ENCODE peak calls at places on chromosomes 2 and 18, in ten cellular contexts. S is ovary, J is fibroblast of the aortic adventitia, W is hepatocyte, R is brain microvascular endothelial cell, C is fibroblast of mammary gland, V is choroid plexus epithelial cell, P is WTC11, A is D721Med, Z is prostate gland. I is an unnamed sample.

GRCh38 chr2:11129598-11130449 is 25.4 kb upstream of the SLC66A3 start:
- DNase-seq in Z (peak), S (peak), P (peak), J (no peak), V (peak), C (no peak), A (peak), W (peak), R (no peak), I (no peak)

GRCh38 chr2:59585657-59586056 is 967.8 kb downstream of the BCL11A start:
- DNase-seq in A (no peak), J (no peak), C (no peak), P (no peak), W (peak), R (no peak), S (no peak), Z (no peak), V (no peak), I (no peak)

GRCh38 chr2:200383380-200384110 is 77.1 kb downstream of the SPATS2L start:
- DNase-seq in S (peak), P (no peak), C (peak), V (peak), Z (no peak), J (peak), A (no peak), W (no peak), R (no peak), I (peak)

GRCh38 chr2:27021253-27021801 is 11.4 kb upstream of the TMEM214 start:
- DNase-seq in R (no peak), V (peak), J (peak), C (no peak), Z (peak), S (no peak), A (no peak), W (no peak), P (no peak), I (no peak)

GRCh38 chr2:211939177-211939576 is 599.4 kb downstream of the ERBB4 start:
- DNase-seq in V (no peak), P (no peak), S (no peak), Z (no peak), W (no peak), A (no peak), R (no peak), J (no peak), C (no peak), I (no peak)

GRCh38 chr2:73877071-73877802 is 15.6 kb upstream of the ACTG2 start:
- DNase-seq in A (no peak), V (no peak), Z (peak), W (no peak), R (no peak), J (no peak), P (no peak), C (no peak), S (no peak), I (no peak)

GRCh38 chr2:128316777-128317185 is 1.9 kb downstream of the HS6ST1 start:
- DNase-seq in J (no peak), W (peak), A (peak), S (no peak), R (no peak), Z (peak), V (no peak), C (no peak), P (no peak), I (no peak)

GRCh38 chr2:16774091-16774490 is 108.5 kb upstream of the CYRIA start:
- DNase-seq in W (no peak), R (no peak), V (peak), J (peak), C (peak), S (no peak), Z (no peak), A (no peak), P (no peak), I (peak)

GRCh38 chr18:55552498-55553189 is 35.3 kb downstream of the TCF4 start:
- DNase-seq in R (no peak), V (no peak), J (peak), A (no peak), Z (no peak), S (no peak), W (no peak), C (no peak), P (no peak), I (peak)

GRCh38 chr2:39416172-39416571 is 20.9 kb downstream of the MAP4K3 start:
- DNase-seq in W (no peak), A (no peak), C (peak), R (no peak), J (peak), P (no peak), V (peak), S (no peak), Z (no peak), I (peak)

GRCh38 chr18:22697561-22697960 is 235.6 kb upstream of the RBBP8 start:
- DNase-seq in V (no peak), J (no peak), Z (no peak), A (no peak), W (no peak), S (no peak), C (no peak), R (no peak), P (no peak), I (no peak)

GRCh38 chr18:12769644-12770440 is 67.0 kb downstream of the PSMG2 start:
- DNase-seq in W (no peak), A (no peak), S (no peak), V (peak), C (peak), Z (no peak), R (peak), P (no peak), J (no peak), I (peak)

GRCh38 chr2:98806266-98806697 is 75.3 kb upstream of the MGAT4A start:
- DNase-seq in J (peak), S (no peak), C (no peak), R (no peak), A (no peak), P (no peak), V (peak), W (peak), Z (peak), I (peak)

GRCh38 chr2:150482111-150482510 is 5.4 kb downstream of the RND3 start:
- DNase-seq in Z (no peak), S (no peak), R (no peak), C (no peak), W (no peak), V (peak), A (no peak), J (peak), P (no peak), I (peak)

GRCh38 chr18:6509417-6510198 is 94.9 kb upstream of the L3MBTL4 start:
- DNase-seq in Z (peak), C (no peak), R (no peak), A (no peak), V (peak), J (no peak), W (peak), P (no peak), S (no peak), I (peak)

GRCh38 chr2:72034353-72035095 is 113.1 kb downstream of the CYP26B1 start:
- DNase-seq in A (no peak), Z (no peak), V (no peak), R (no peak), J (no peak), W (peak), S (no peak), P (no peak), C (no peak), I (no peak)

GRCh38 chr2:11477994-11478393 is 12.0 kb upstream of the E2F6 start:
- DNase-seq in S (peak), C (peak), W (peak), J (peak), P (peak), V (peak), R (peak), A (no peak), Z (peak), I (peak)

GRCh38 chr2:125296742-125297141 is 1271.7 kb downstream of the CNTNAP5 start:
- DNase-seq in C (no peak), A (no peak), Z (no peak), V (no peak), P (no peak), S (no peak), R (no peak), W (no peak), J (no peak), I (no peak)

GRCh38 chr2:206642075-206643025 is at the start of gene FAM237A:
- DNase-seq in S (no peak), A (no peak), W (peak), Z (no peak), R (peak), V (peak), C (peak), P (peak), J (peak), I (peak)

GRCh38 chr2:108933691-108934117 is 55.3 kb downstream of the EDAR start:
- DNase-seq in C (no peak), J (no peak), A (no peak), Z (peak), W (no peak), V (no peak), R (no peak), S (no peak), P (no peak), I (no peak)

GRCh38 chr2:9380702-9381628 is 42.4 kb downstream of the ITGB1BP1 start:
- DNase-seq in P (no peak), S (peak), V (peak), J (peak), C (peak), W (peak), A (no peak), R (peak), Z (no peak), I (peak)

DNA sequence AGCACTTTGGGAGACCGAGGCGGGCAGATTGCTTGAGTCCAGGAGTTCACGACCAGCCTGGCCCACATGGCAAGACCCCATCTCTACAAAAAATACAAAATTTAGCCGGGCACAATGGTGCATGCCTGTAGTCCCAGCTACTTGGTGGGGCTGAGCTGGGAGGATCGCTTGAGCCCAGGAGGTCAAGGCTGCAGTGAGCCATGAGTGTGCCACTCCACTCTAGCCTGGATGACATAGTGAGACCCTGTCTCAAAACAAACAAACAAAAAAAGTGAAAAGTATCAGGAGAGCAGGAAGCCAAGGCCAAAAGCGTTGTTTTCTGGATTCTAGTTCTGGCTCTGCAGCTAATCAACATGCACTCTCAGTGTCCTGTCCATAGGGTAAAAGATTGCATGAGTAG is 10.7 kb upstream of the CLASP1 start:
- DNase-seq in C (no peak), J (no peak), P (no peak), W (no peak), S (no peak), Z (no peak), V (no peak), R (no peak), A (no peak), I (no peak)
- TF ChIP-seq CTCF in C (no peak), J (no peak), P (no peak), W (no peak), S (no peak), Z (no peak), V (no peak), R (no peak), A (no peak), I (no peak)

GRCh38 chr2:86223682-86224560 is 24.7 kb downstream of the MRPL35 start:
- DNase-seq in A (peak), Z (no peak), P (no peak), W (no peak), J (peak), C (peak), R (no peak), S (no peak), V (peak), I (no peak)

GRCh38 chr2:86226069-86226468 is 26.8 kb downstream of the MRPL35 start:
- DNase-seq in R (no peak), V (no peak), Z (no peak), A (no peak), P (no peak), W (no peak), J (no peak), S (no peak), C (no peak), I (no peak)

GRCh38 chr2:86224645-86225355 is 25.5 kb downstream of the MRPL35 start:
- DNase-seq in J (peak), A (no peak), R (no peak), S (no peak), V (no peak), W (no peak), P (no peak), Z (no peak), C (no peak), I (no peak)

GRCh38 chr2:86226780-86227520 is 27.7 kb downstream of the MRPL35 start:
- DNase-seq in C (no peak), A (no peak), V (no peak), R (no peak), J (no peak), W (no peak), Z (no peak), P (no peak), S (no peak), I (no peak)

GRCh38 chr2:86225581-86225980 is 26.3 kb downstream of the MRPL35 start:
- DNase-seq in P (no peak), V (no peak), S (no peak), R (peak), C (no peak), W (no peak), J (peak), Z (no peak), A (no peak), I (no peak)
- TF ChIP-seq CTCF in P (no peak), V (no peak), S (no peak), R (no peak), C (no peak), W (no peak), J (no peak), Z (no peak), A (no peak), I (no peak)

GRCh38 chr2:37342636-37343211 is 1.7 kb upstream of the QPCT start:
- DNase-seq in C (no peak), W (no peak), R (no peak), J (no peak), A (no peak), S (no peak), Z (no peak), P (no peak), V (no peak), I (no peak)

GRCh38 chr2:37343537-37344434 is 644 bp upstream of the QPCT start:
- DNase-seq in W (peak), Z (no peak), P (no peak), A (no peak), J (peak), C (peak), R (peak), V (peak), S (peak), I (peak)

GRCh38 chr2:37340637-37341036 is 3.8 kb upstream of the QPCT start:
- DNase-seq in J (no peak), S (no peak), Z (no peak), V (no peak), W (no peak), R (no peak), A (no peak), P (no peak), C (no peak), I (no peak)

GRCh38 chr2:37348155-37348554 is 3.7 kb downstream of the QPCT start:
- DNase-seq in S (no peak), P (no peak), R (no peak), J (no peak), C (no peak), A (no peak), Z (no peak), W (no peak), V (no peak), I (no peak)

DNA sequence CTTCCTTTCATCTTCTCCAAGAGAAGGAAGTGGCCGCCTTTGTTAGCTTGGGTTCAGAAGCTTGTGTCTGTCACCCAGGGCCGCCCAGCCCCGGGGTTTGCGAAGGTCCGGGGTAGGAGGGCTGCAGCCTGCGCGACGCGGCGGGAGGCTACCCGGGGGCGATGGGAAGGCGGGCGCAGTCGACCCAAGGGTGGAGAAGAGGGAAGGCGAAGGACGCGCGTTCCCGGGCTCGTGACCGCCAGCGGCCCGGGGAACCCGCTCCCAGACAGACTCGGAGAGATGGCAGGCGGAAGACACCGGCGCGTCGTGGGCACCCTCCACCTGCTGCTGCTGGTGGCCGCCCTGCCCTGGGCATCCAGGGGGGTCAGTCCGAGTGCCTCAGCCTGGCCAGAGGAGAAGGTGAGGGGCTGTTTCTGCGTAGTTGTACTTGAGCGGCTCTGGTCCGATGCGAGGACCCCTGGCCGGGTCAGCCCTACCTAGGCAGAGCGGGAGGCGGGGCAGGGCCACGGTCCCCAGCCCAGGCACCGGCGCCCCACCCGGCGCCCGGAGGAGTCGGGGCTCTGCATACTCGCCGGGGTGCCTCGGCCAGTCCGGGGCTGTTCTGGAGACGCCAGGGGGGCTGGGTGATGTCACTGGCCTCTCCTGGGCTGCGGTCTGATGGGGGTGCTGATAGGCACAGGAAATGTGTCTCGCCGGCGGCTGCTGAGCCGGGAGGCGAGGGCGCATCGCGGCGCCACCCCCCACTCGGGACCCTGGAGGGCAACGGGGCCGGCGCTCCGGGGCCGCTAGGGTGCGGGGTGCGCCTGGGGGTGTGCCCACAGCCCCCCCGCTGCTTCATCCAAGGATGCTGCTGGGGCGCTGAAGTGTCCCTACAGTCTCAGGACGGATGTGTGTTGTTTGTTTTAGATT is at the start of gene QPCT:
- DNase-seq in A (no peak), S (peak), R (peak), P (peak), Z (peak), V (peak), W (no peak), C (peak), J (no peak), I (peak)
- TF ChIP-seq CTCF in A (no peak), S (no peak), R (no peak), P (no peak), Z (no peak), V (no peak), W (no peak), C (no peak), J (no peak), I (no peak)

DNA sequence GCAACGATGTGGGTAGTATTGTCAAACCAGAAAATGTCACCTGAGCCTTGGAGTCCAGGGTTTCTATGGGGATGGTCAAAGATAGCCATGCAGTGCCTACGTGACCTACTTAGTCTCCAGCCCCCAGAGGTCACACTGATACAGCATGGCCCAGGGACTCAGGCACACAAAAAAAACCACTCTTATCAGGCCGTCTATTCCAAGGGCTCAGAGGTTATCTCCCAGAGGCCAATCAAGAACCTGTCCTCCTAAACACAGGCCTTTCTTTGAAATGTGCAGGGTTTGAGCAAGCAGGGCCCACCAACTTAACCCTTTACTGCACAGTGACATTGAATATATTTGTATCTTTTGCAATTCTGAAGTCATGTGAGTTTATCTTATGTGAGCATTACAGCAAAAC is 82.7 kb downstream of the MRO start:
- DNase-seq in P (no peak), C (no peak), R (no peak), J (no peak), S (no peak), W (no peak), V (no peak), Z (no peak), A (no peak), I (no peak)
- TF ChIP-seq CTCF in P (no peak), C (no peak), R (no peak), J (no peak), S (no peak), W (no peak), V (no peak), Z (no peak), A (no peak), I (no peak)

GRCh38 chr2:20106746-20107145 is 55.3 kb upstream of the LAPTM4A start:
- DNase-seq in J (no peak), Z (peak), P (peak), V (peak), A (no peak), R (no peak), S (no peak), C (no peak), W (peak), I (no peak)
- TF ChIP-seq CTCF in J (peak), Z (no peak), P (peak), V (peak), A (no peak), R (peak), S (no peak), C (no peak), W (peak), I (peak)

GRCh38 chr2:124024491-124025348 is at the start of gene CNTNAP5:
- DNase-seq in A (peak), W (peak), C (peak), V (peak), Z (no peak), R (peak), P (peak), S (no peak), J (peak), I (peak)

GRCh38 chr2:124018894-124019293 is 6.2 kb upstream of the CNTNAP5 start:
- DNase-seq in R (no peak), W (peak), P (no peak), C (no peak), Z (no peak), V (peak), S (no peak), A (no peak), J (no peak), I (no peak)
- TF ChIP-seq CTCF in R (no peak), W (peak), P (no peak), C (no peak), Z (no peak), V (no peak), S (no peak), A (peak), J (no peak), I (peak)

GRCh38 chr2:131577812-131578211 is 50.1 kb downstream of the CCDC74A start:
- DNase-seq in Z (no peak), J (no peak), A (no peak), S (no peak), V (no peak), W (no peak), R (no peak), C (no peak), P (no peak), I (no peak)

GRCh38 chr2:131584380-131584779 is 56.7 kb downstream of the CCDC74A start:
- DNase-seq in R (no peak), A (no peak), W (no peak), J (no peak), S (no peak), P (no peak), V (no peak), C (no peak), Z (no peak), I (no peak)

GRCh38 chr2:131584940-131585339 is 57.3 kb downstream of the CCDC74A start:
- DNase-seq in P (no peak), A (no peak), R (no peak), V (no peak), W (no peak), S (no peak), C (no peak), J (no peak), Z (no peak), I (no peak)

DNA sequence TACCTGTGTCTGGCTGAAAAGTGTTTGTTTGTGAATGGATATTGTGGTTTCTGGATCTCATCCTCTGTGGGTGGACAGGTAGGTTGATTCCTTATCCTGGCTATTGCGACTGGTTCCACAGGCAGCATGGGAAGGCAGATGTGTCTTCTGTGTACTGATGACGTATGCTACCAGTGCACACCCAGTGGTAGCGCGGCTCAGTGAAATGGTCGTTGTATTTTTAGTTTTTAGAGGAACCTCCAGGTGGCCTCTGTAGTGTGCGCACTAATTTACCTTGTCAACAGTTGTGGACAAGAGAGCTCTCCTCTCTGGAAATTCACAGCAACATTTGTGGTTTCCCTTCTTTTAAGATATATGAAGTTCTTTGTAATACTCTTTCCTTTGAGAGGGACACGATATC is 52.5 kb downstream of the CCDC74A start:
- DNase-seq in V (no peak), W (no peak), P (no peak), J (no peak), C (no peak), A (no peak), S (no peak), Z (no peak), R (no peak), I (no peak)
- TF ChIP-seq CTCF in V (no peak), W (no peak), P (no peak), J (no peak), C (no peak), A (no peak), S (no peak), Z (no peak), R (no peak), I (no peak)

GRCh38 chr2:156157670-156158069 is 174.9 kb downstream of the NR4A2 start:
- DNase-seq in R (no peak), W (no peak), S (no peak), P (no peak), Z (no peak), J (peak), V (no peak), C (no peak), A (no peak), I (no peak)

GRCh38 chr2:156151351-156151750 is 181.2 kb downstream of the NR4A2 start:
- DNase-seq in P (no peak), A (no peak), W (no peak), C (no peak), J (no peak), Z (no peak), R (no peak), S (no peak), V (no peak), I (no peak)

GRCh38 chr2:156155319-156155718 is 177.2 kb downstream of the NR4A2 start:
- DNase-seq in S (no peak), A (no peak), J (no peak), W (no peak), C (no peak), V (no peak), R (no peak), P (no peak), Z (no peak), I (no peak)

GRCh38 chr2:156156580-156156979 is 175.9 kb downstream of the NR4A2 start:
- DNase-seq in R (no peak), W (no peak), V (no peak), J (no peak), Z (no peak), A (no peak), P (no peak), S (no peak), C (no peak), I (no peak)
- TF ChIP-seq CTCF in R (peak), W (peak), V (peak), J (no peak), Z (peak), A (no peak), P (no peak), S (no peak), C (peak), I (peak)